ENCODE peak calls at places on chromosomes 13 and 19, in ten cellular contexts. P is adrenal gland, U is thoracic aorta, A is fibroblast of mammary gland, H is mesothelial cell of epicardium, M is A673, G is osteocyte, N is Calu3, I is HFFc6, W is mucosa of descending colon. L is an unnamed sample.

GRCh38 chr13:107099661-107100060 is 531.7 kb upstream of the ARGLU1 start:
- DNase-seq in P (no peak), U (no peak), A (peak), H (no peak), M (no peak), G (no peak), N (no peak), I (peak), W (no peak), L (no peak)

GRCh38 chr19:29524912-29525870 is 603 bp upstream of the VSTM2B start:
- DNase-seq in P (no peak), U (no peak), A (no peak), H (no peak), M (no peak), G (no peak), N (no peak), I (no peak), W (peak), L (peak)

GRCh38 chr13:36366023-36366422 is 19.8 kb upstream of the SPART start:
- DNase-seq in P (no peak), U (no peak), A (no peak), H (no peak), M (no peak), G (no peak), N (no peak), I (no peak), W (no peak), L (no peak)

GRCh38 chr19:4375164-4375619 is 25.2 kb downstream of the SH3GL1 start:
- DNase-seq in P (peak), U (no peak), A (no peak), H (peak), M (no peak), G (no peak), N (peak), I (peak), W (peak), L (no peak)

GRCh38 chr19:17125728-17126677 is 50.4 kb downstream of the MYO9B start:
- DNase-seq in P (peak), U (peak), A (peak), H (no peak), M (no peak), G (no peak), N (no peak), I (no peak), W (peak), L (no peak)

GRCh38 chr19:42420055-42420544 is 7.1 kb downstream of the LIPE start:
- DNase-seq in P (peak), U (no peak), A (peak), H (no peak), M (peak), G (no peak), N (peak), I (peak), W (peak), L (peak)

GRCh38 chr19:34274827-34275625 is 20.7 kb downstream of the GARRE1 start:
- DNase-seq in P (no peak), U (no peak), A (peak), H (no peak), M (peak), G (no peak), N (no peak), I (peak), W (no peak), L (no peak)

GRCh38 chr19:39168258-39169142 is 28.3 kb upstream of the NCCRP1 start:
- DNase-seq in P (no peak), U (no peak), A (no peak), H (no peak), M (no peak), G (no peak), N (no peak), I (no peak), W (no peak), L (no peak)

GRCh38 chr13:113887700-113888201 is 23.9 kb upstream of the GAS6 start:
- DNase-seq in P (no peak), U (no peak), A (no peak), H (no peak), M (no peak), G (peak), N (no peak), I (no peak), W (no peak), L (no peak)

GRCh38 chr19:41939861-41940442 is 11.7 kb upstream of the ERFL start:
- DNase-seq in P (no peak), U (no peak), A (no peak), H (no peak), M (peak), G (no peak), N (no peak), I (no peak), W (peak), L (peak)

GRCh38 chr19:16161848-16162247 is 11.5 kb downstream of the CIB3 start:
- DNase-seq in P (no peak), U (no peak), A (peak), H (no peak), M (no peak), G (no peak), N (peak), I (peak), W (no peak), L (no peak)

GRCh38 chr13:60326273-60326672 is 70.7 kb upstream of the TDRD3 start:
- DNase-seq in P (no peak), U (no peak), A (no peak), H (no peak), M (peak), G (no peak), N (no peak), I (no peak), W (no peak), L (no peak)

GRCh38 chr19:35509861-35510625 is 3.4 kb downstream of the DMKN start:
- DNase-seq in P (peak), U (no peak), A (peak), H (peak), M (peak), G (peak), N (peak), I (no peak), W (peak), L (peak)

GRCh38 chr13:49897713-49898112 is 38.4 kb downstream of the SPRYD7 start:
- DNase-seq in P (no peak), U (no peak), A (no peak), H (no peak), M (no peak), G (no peak), N (no peak), I (no peak), W (no peak), L (no peak)

GRCh38 chr19:32928806-32929205 is 43.0 kb downstream of the CEP89 start:
- DNase-seq in P (no peak), U (no peak), A (no peak), H (no peak), M (no peak), G (no peak), N (no peak), I (no peak), W (no peak), L (no peak)

GRCh38 chr19:35279985-35280821 is 2.1 kb upstream of the HAMP start:
- DNase-seq in P (no peak), U (no peak), A (no peak), H (no peak), M (no peak), G (no peak), N (no peak), I (no peak), W (no peak), L (no peak)

GRCh38 chr13:109698779-109699178 is 87.6 kb downstream of the IRS2 start:
- DNase-seq in P (no peak), U (no peak), A (peak), H (no peak), M (no peak), G (no peak), N (no peak), I (peak), W (no peak), L (no peak)

GRCh38 chr13:32887617-32888016 is 128.6 kb upstream of the KL start:
- DNase-seq in P (no peak), U (no peak), A (no peak), H (no peak), M (no peak), G (no peak), N (no peak), I (no peak), W (no peak), L (no peak)

GRCh38 chr13:33940256-33940655 is 122.3 kb downstream of the RFC3 start:
- DNase-seq in P (no peak), U (no peak), A (no peak), H (no peak), M (no peak), G (no peak), N (no peak), I (no peak), W (no peak), L (no peak)

GRCh38 chr19:30666301-30666803 is 294.2 kb downstream of the ZNF536 start:
- DNase-seq in P (no peak), U (no peak), A (peak), H (no peak), M (peak), G (peak), N (peak), I (peak), W (peak), L (peak)

GRCh38 chr19:34662919-34663318 is 14.0 kb downstream of the SCGB2B2 start:
- DNase-seq in P (no peak), U (no peak), A (peak), H (no peak), M (peak), G (no peak), N (peak), I (peak), W (no peak), L (no peak)

GRCh38 chr19:54415208-54415900 is at the start of gene TTYH1:
- DNase-seq in P (no peak), U (no peak), A (no peak), H (no peak), M (no peak), G (no peak), N (no peak), I (no peak), W (no peak), L (peak)

GRCh38 chr19:3374369-3375112 is 8.2 kb downstream of the NFIC start:
- DNase-seq in P (peak), U (no peak), A (no peak), H (no peak), M (no peak), G (no peak), N (no peak), I (no peak), W (no peak), L (no peak)

GRCh38 chr13:51222510-51223283 is 499 bp downstream of the FAM124A start:
- DNase-seq in P (no peak), U (no peak), A (no peak), H (no peak), M (peak), G (no peak), N (peak), I (no peak), W (no peak), L (no peak)

DNA sequence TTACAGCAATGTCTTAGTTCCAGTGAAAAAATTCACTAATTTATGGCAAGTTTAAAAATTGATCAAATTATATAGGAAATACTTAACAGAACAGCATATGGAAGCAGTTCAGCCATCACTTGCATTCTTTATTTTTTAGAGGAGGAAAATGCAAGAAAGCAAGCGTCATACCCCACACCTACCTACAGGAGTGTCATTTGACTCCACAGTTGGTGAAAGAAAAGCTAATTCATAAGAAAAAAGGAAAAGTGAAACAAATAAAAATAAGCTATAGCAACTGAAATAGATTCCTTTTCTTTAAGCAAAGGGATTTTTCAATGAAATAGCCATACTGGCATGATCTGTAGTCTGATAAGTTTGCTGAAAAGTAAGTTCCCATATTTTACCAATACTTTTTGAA is 111.0 kb downstream of the DOCK9 start:
- DNase-seq in P (no peak), U (no peak), A (no peak), H (no peak), M (no peak), G (no peak), N (no peak), I (no peak), W (no peak), L (no peak)
- TF ChIP-seq CTCF in P (no peak), U (peak), A (peak), H (peak), M (no peak), G (peak), N (no peak), I (peak), W (no peak), L (no peak)

GRCh38 chr19:8506402-8506957 is 4.0 kb upstream of the PRAM1 start:
- DNase-seq in P (no peak), U (no peak), A (no peak), H (no peak), M (peak), G (no peak), N (no peak), I (no peak), W (no peak), L (no peak)
- TF ChIP-seq CTCF in P (no peak), U (no peak), A (no peak), H (no peak), M (peak), G (no peak), N (no peak), I (peak), W (no peak), L (peak)

GRCh38 chr19:38143847-38144246 is 80.2 kb downstream of the DPF1 start:
- DNase-seq in P (no peak), U (no peak), A (no peak), H (no peak), M (no peak), G (no peak), N (no peak), I (no peak), W (no peak), L (no peak)
- TF ChIP-seq CTCF in P (no peak), U (no peak), A (no peak), H (no peak), M (no peak), G (peak), N (peak), I (peak), W (no peak), L (no peak)

DNA sequence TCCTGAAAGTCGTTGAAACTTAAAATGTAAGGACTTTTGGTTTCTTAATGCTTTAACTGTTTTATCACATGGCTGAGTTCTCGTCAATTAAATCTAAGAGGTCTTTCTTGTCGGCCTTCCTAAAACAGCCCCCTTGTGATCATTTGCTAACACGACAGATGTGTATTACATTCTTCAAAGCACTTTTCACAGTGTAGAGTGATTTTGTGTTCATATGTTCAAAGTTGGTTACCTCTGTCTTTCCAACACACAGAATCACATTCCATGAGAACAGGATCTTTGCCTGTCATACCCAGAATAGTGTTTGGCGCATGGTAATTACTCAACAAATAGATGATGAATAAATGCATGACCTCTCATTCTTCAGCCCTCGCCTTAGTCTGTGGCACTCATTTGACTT is 1.1 kb downstream of the GTF2F2 start:
- DNase-seq in P (no peak), U (no peak), A (peak), H (no peak), M (peak), G (no peak), N (no peak), I (peak), W (no peak), L (no peak)
- TF ChIP-seq CTCF in P (no peak), U (no peak), A (peak), H (no peak), M (no peak), G (peak), N (no peak), I (peak), W (no peak), L (peak)

GRCh38 chr13:28679628-28680027 is 20.7 kb downstream of the POMP start:
- DNase-seq in P (no peak), U (no peak), A (peak), H (no peak), M (peak), G (no peak), N (no peak), I (no peak), W (no peak), L (no peak)
- TF ChIP-seq CTCF in P (peak), U (peak), A (peak), H (no peak), M (peak), G (peak), N (no peak), I (peak), W (no peak), L (peak)

GRCh38 chr19:1406818-1407661 is at the start of gene DAZAP1:
- DNase-seq in P (peak), U (peak), A (peak), H (peak), M (peak), G (peak), N (peak), I (peak), W (peak), L (peak)
- TF ChIP-seq CTCF in P (peak), U (peak), A (peak), H (peak), M (peak), G (peak), N (peak), I (peak), W (no peak), L (peak)

GRCh38 chr19:58009666-58010301 is 7.2 kb upstream of the ZNF606 start:
- DNase-seq in P (peak), U (peak), A (peak), H (no peak), M (peak), G (no peak), N (peak), I (no peak), W (peak), L (no peak)

GRCh38 chr19:58010507-58010906 is 7.9 kb upstream of the ZNF606 start:
- DNase-seq in P (no peak), U (no peak), A (no peak), H (no peak), M (no peak), G (no peak), N (no peak), I (no peak), W (no peak), L (no peak)

GRCh38 chr19:58003153-58003828 is 671 bp upstream of the ZNF606 start:
- DNase-seq in P (no peak), U (no peak), A (peak), H (no peak), M (peak), G (no peak), N (no peak), I (no peak), W (no peak), L (no peak)

GRCh38 chr19:58009301-58009665 is 6.7 kb upstream of the ZNF606 start:
- DNase-seq in P (no peak), U (no peak), A (no peak), H (no peak), M (no peak), G (no peak), N (no peak), I (no peak), W (no peak), L (no peak)

GRCh38 chr19:58007285-58007684 is 4.7 kb upstream of the ZNF606 start:
- DNase-seq in P (no peak), U (no peak), A (no peak), H (no peak), M (peak), G (no peak), N (no peak), I (no peak), W (no peak), L (no peak)
- TF ChIP-seq CTCF in P (no peak), U (no peak), A (peak), H (no peak), M (peak), G (no peak), N (no peak), I (peak), W (no peak), L (no peak)

L was measured in nephron progenitor cell.